ENCODE peak calls at places on chromosomes 6 and 20, in eight cellular contexts. E is BJ, B is colonic mucosa, Y is GM23338, M is AG04449, F is adrenal gland, D is spleen, R is LNCaP clone FGC. V is an unnamed sample.
A peak's percentile ranks its signal among the peaks of the same experiment; 100 is the strongest.

GRCh38 chr6:128807577-128807976 is 75.4 kb upstream of the LAMA2 start:
- DNase-seq in R (peak; percentile 1), E (no peak), D (no peak), M (peak; percentile 19), B (no peak), Y (peak; percentile 61), F (no peak), V (no peak)

GRCh38 chr6:41895300-41896233 is at the start of gene USP49:
- DNase-seq in E (peak; percentile 25), B (peak; percentile 92), M (peak; percentile 49), F (peak; percentile 85), D (peak; percentile 96), Y (peak; percentile 98), R (peak; percentile 28), V (peak; percentile 96)

GRCh38 chr20:16571333-16571732 is 1.9 kb downstream of the KIF16B start:
- DNase-seq in R (no peak), D (no peak), B (no peak), E (no peak), F (no peak), M (no peak), Y (no peak), V (no peak)

GRCh38 chr20:59598625-59599310 is 5.6 kb upstream of the PHACTR3 start:
- DNase-seq in D (no peak), R (no peak), Y (peak; percentile 66), E (no peak), M (no peak), F (peak; percentile 43), B (no peak), V (no peak)

GRCh38 chr6:156955494-156956183 is 178.5 kb downstream of the ARID1B start:
- DNase-seq in E (no peak), M (no peak), Y (no peak), F (peak; percentile 75), R (peak; percentile 87), B (peak; percentile 40), D (no peak), V (no peak)

GRCh38 chr6:3293271-3294155 is 34.8 kb downstream of the PSMG4 start:
- DNase-seq in M (no peak), E (no peak), F (peak; percentile 4), R (no peak), D (peak; percentile 58), B (no peak), Y (no peak), V (peak; percentile 51)

GRCh38 chr6:146968041-146968760 is 236.0 kb upstream of the STXBP5 start:
- DNase-seq in D (no peak), F (no peak), M (peak; percentile 54), R (peak; percentile 90), B (no peak), E (peak; percentile 36), Y (no peak), V (no peak)

GRCh38 chr6:131258816-131259476 is 123.7 kb downstream of the AKAP7 start:
- DNase-seq in E (no peak), B (peak; percentile 63), F (peak; percentile 75), D (no peak), M (no peak), R (peak; percentile 58), Y (no peak), V (no peak)

GRCh38 chr6:125947581-125947980 is 9.0 kb upstream of the HINT3 start:
- DNase-seq in E (no peak), D (no peak), R (no peak), Y (no peak), M (no peak), B (no peak), F (peak; percentile 63), V (peak; percentile 74)

GRCh38 chr20:39066464-39066863 is 104.3 kb downstream of the DHX35 start:
- DNase-seq in F (no peak), E (no peak), Y (peak; percentile 94), D (no peak), M (no peak), R (no peak), B (no peak), V (no peak)

GRCh38 chr6:21005816-21006553 is 471.7 kb downstream of the CDKAL1 start:
- DNase-seq in D (no peak), E (peak; percentile 33), B (no peak), Y (no peak), F (no peak), R (no peak), M (peak; percentile 60), V (no peak)

GRCh38 chr20:43710370-43711044 is 16.3 kb downstream of the GTSF1L start:
- DNase-seq in Y (no peak), F (no peak), B (no peak), D (no peak), R (no peak), E (no peak), M (no peak), V (no peak)

GRCh38 chr6:132391391-132392291 is 9.6 kb downstream of the MOXD1 start:
- DNase-seq in D (no peak), Y (peak; percentile 21), B (peak; percentile 23), R (no peak), E (peak; percentile 75), F (peak; percentile 15), M (peak; percentile 78), V (no peak)

GRCh38 chr20:34794006-34794585 is 31.4 kb downstream of the NCOA6 start:
- DNase-seq in Y (no peak), B (no peak), E (no peak), F (no peak), M (no peak), R (no peak), D (no peak), V (no peak)

GRCh38 chr6:167708501-167709094 is 118.1 kb upstream of the AFDN start:
- DNase-seq in D (peak; percentile 53), F (no peak), Y (no peak), E (no peak), M (no peak), R (no peak), B (no peak), V (no peak)

GRCh38 chr6:154995241-154996162 is at the start of gene TIAM2:
- DNase-seq in D (no peak), M (no peak), E (no peak), R (no peak), Y (peak; percentile 79), B (no peak), F (peak; percentile 25), V (no peak)

GRCh38 chr20:32966881-32967781 is 37.1 kb downstream of the SUN5 start:
- DNase-seq in Y (no peak), E (no peak), F (no peak), D (no peak), M (no peak), B (peak; percentile 19), R (no peak), V (peak; percentile 45)

GRCh38 chr20:21510414-21510971 is 3.4 kb downstream of the NKX2-2 start:
- DNase-seq in Y (peak; percentile 64), B (no peak), D (no peak), E (no peak), F (no peak), R (no peak), M (no peak), V (no peak)

GRCh38 chr6:89297695-89298351 is 17.3 kb downstream of the GABRR2 start:
- DNase-seq in M (peak; percentile 81), E (peak; percentile 92), B (no peak), R (no peak), Y (no peak), F (peak; percentile 52), D (no peak), V (no peak)

GRCh38 chr20:11719153-11719552 is 198.5 kb upstream of the BTBD3 start:
- DNase-seq in B (no peak), M (no peak), Y (peak; percentile 63), D (no peak), E (no peak), F (no peak), R (no peak), V (no peak)

DNA sequence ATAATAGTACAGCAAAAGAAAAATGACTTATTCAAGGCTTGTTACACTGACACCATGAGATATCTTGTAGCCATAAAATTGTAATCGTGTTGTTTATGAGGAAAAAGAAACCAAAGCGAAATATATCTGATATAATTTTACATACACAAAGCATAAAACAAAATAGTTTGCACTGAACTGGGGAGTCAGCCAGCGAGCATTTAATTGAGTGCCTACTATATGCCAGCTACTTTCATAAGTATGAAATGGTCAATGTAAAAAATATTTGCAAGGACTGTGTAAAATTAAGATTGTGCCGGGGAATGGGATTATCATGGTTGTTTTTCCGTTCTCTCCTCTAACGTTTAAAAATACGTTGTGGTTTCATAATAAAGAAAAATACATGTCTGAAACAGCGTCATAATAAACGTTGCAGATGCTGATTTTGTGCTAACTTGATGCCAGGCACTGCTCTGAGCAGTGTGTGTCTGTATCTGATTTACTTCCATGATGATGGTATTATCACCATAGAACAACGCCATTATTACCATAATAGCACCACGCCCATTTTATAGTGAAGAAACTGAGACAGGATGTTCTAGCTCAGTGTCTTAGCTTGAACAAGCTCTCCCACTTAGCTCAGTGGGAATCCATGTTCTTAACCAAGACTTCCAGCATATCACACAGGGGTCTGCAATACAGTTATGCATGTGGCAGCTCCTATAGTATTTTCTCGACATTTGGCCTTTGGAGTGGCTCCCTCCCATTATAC is 144.6 kb downstream of the BCAS1 start:
- DNase-seq in Y (no peak), F (no peak), B (no peak), E (no peak), M (no peak), R (no peak), D (no peak), V (no peak)
- H3K4me3 ChIP-seq in Y (no peak overlapping the region), F (no peak overlapping the region), B (no peak overlapping the region), E (no peak overlapping the region), M (no peak overlapping the region), R (no peak overlapping the region), D (no peak overlapping the region), V (no peak overlapping the region)

DNA sequence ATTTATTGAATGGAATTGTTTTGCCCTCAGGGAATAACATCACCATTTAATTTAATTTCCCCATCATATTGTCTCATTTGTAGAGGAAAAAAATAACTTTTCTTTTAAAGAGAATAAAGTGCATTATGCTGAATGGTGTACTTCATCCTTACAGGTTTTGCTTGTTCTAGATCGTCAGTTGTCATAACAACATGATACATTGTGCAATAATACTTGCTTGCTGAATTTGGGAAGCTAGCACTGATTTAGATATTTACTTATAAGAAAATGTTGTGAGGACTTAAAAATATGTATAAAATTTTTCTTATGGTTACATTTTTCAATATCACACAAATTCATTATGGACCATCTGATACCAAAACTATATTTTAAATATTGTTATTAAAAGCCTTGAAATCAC is 509.0 kb upstream of the POU3F2 start:
- DNase-seq in R (no peak), M (no peak), D (no peak), E (no peak), F (no peak), B (no peak), Y (no peak), V (no peak)
- H3K4me3 ChIP-seq in R (no peak overlapping the region), M (no peak overlapping the region), D (no peak overlapping the region), E (no peak overlapping the region), F (no peak overlapping the region), B (no peak overlapping the region), Y (no peak overlapping the region), V (no peak overlapping the region)

DNA sequence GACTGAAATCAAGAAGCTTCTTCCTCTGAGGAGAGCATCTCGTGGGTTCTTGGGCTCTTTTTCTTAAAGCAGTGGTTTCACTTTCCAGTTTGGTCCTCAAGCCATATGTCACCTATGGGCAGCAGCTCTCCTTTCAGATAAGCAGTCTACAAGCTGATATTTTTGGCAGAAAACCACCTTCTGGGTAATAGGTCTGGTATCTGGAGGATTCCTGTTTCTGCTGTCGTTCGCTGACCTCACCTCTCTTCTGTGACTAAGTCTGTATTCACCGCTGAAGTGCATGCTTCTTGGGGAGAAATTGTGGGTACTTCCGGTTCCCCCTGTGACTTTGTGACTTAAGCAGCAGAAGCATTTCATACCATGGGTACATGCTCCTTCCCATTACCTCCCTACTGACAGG is 193.6 kb downstream of the EDN1 start:
- DNase-seq in Y (no peak), M (peak; percentile 93), F (peak; percentile 33), D (no peak), E (peak; percentile 77), R (no peak), B (no peak), V (no peak)
- H3K4me3 ChIP-seq in Y (no peak overlapping the region), M (peak overlapping the region; percentile 24), F (no peak overlapping the region), D (peak overlapping the region; percentile 25), E (peak overlapping the region; percentile 18), R (no peak overlapping the region), B (no peak overlapping the region), V (peak overlapping the region; percentile 9)

GRCh38 chr6:100877851-100878250 is 3.3 kb downstream of the ASCC3 start:
- DNase-seq in R (no peak), B (no peak), D (no peak), F (no peak), M (no peak), E (no peak), Y (peak; percentile 37), V (no peak)
- H3K4me3 ChIP-seq in R (no peak overlapping the region), B (no peak overlapping the region), D (no peak overlapping the region), F (no peak overlapping the region), M (no peak overlapping the region), E (no peak overlapping the region), Y (peak overlapping the region; percentile 74), V (no peak overlapping the region)

V was measured in upper lobe of right lung.